ENCODE peak calls at places on chromosomes 11 and 22, in ten cellular contexts. U is left lung; N is heart left ventricle; V is cardiac muscle cell; X is CD8-positive, alpha-beta memory T cell; B is SK-N-SH; Y is colonic mucosa; P is stomach; D is left ventricle myocardium inferior; A is CD4-positive, alpha-beta memory T cell. G is an unnamed sample. For H3K36me3, the result is how much of the 10 kb centered on the place peaks cover.

GRCh38 chr11:123594188-123594901 is 60.1 kb downstream of the SCN3B start:
- DNase-seq in U (no peak), N (no peak), V (peak), X (no peak), B (no peak), Y (no peak), P (no peak), D (no peak), A (no peak), G (no peak)

GRCh38 chr11:29780756-29781155 is 236.1 kb downstream of the KCNA4 start:
- DNase-seq in U (peak), N (peak), V (no peak), X (no peak), B (no peak), Y (no peak), P (no peak), D (peak), A (no peak), G (no peak)

GRCh38 chr22:42353883-42354727 is 78.1 kb downstream of the NFAM1 start:
- DNase-seq in U (no peak), N (no peak), V (peak), X (no peak), B (peak), Y (no peak), P (no peak), D (no peak), A (no peak), G (no peak)

GRCh38 chr22:35413624-35414023 is 13.7 kb downstream of the MCM5 start:
- DNase-seq in U (no peak), N (no peak), V (no peak), X (no peak), B (no peak), Y (no peak), P (no peak), D (no peak), A (no peak), G (no peak)

GRCh38 chr22:46353483-46354105 is 18.1 kb downstream of the TRMU start:
- DNase-seq in U (peak), N (no peak), V (no peak), X (no peak), B (no peak), Y (no peak), P (peak), D (no peak), A (no peak), G (no peak)

GRCh38 chr22:24429411-24430365 is 2.3 kb downstream of the ADORA2A start:
- DNase-seq in U (peak), N (peak), V (no peak), X (peak), B (peak), Y (no peak), P (peak), D (peak), A (peak), G (peak)

GRCh38 chr11:69683764-69684333 is 8.7 kb upstream of the LTO1 start:
- DNase-seq in U (no peak), N (no peak), V (peak), X (no peak), B (no peak), Y (no peak), P (peak), D (no peak), A (no peak), G (no peak)

GRCh38 chr11:118374729-118375128 is 15.3 kb downstream of the UBE4A start:
- DNase-seq in U (no peak), N (no peak), V (peak), X (no peak), B (no peak), Y (no peak), P (no peak), D (no peak), A (no peak), G (no peak)

GRCh38 chr11:123429851-123430735 is at the start of gene GRAMD1B:
- DNase-seq in U (peak), N (peak), V (peak), X (peak), B (peak), Y (peak), P (peak), D (peak), A (peak), G (peak)

GRCh38 chr22:17912942-17913704 is 111.2 kb downstream of the MICAL3 start:
- DNase-seq in U (no peak), N (no peak), V (no peak), X (no peak), B (no peak), Y (no peak), P (no peak), D (no peak), A (no peak), G (no peak)

GRCh38 chr11:116687458-116688201 is 85.2 kb downstream of the BUD13 start:
- DNase-seq in U (no peak), N (no peak), V (no peak), X (no peak), B (peak), Y (no peak), P (no peak), D (no peak), A (no peak), G (no peak)

GRCh38 chr11:72598901-72599300 is 75.3 kb downstream of the PDE2A start:
- DNase-seq in U (peak), N (peak), V (peak), X (no peak), B (peak), Y (peak), P (peak), D (peak), A (no peak), G (no peak)

GRCh38 chr11:133947298-133947905 is 9.4 kb downstream of the IGSF9B start:
- DNase-seq in U (peak), N (peak), V (peak), X (peak), B (peak), Y (no peak), P (no peak), D (peak), A (peak), G (no peak)

GRCh38 chr11:41102471-41102870 is 357.0 kb downstream of the LRRC4C start:
- DNase-seq in U (no peak), N (no peak), V (no peak), X (no peak), B (no peak), Y (no peak), P (no peak), D (no peak), A (no peak), G (no peak)

GRCh38 chr11:27613670-27613950 is 86.6 kb downstream of the BDNF start:
- DNase-seq in U (no peak), N (no peak), V (peak), X (no peak), B (no peak), Y (no peak), P (no peak), D (no peak), A (no peak), G (no peak)

GRCh38 chr11:43866520-43866919 is 14.1 kb upstream of the ALKBH3 start:
- DNase-seq in U (no peak), N (no peak), V (peak), X (no peak), B (no peak), Y (no peak), P (no peak), D (no peak), A (no peak), G (no peak)

GRCh38 chr22:38504731-38505594 is 1.1 kb downstream of the DDX17 start:
- DNase-seq in U (peak), N (peak), V (peak), X (peak), B (peak), Y (peak), P (peak), D (peak), A (peak), G (peak)

GRCh38 chr22:23772315-23773246 is at the start of gene MMP11:
- DNase-seq in U (peak), N (peak), V (peak), X (peak), B (peak), Y (peak), P (peak), D (peak), A (peak), G (peak)

GRCh38 chr22:27962268-27963191 is 43.5 kb upstream of the PITPNB start:
- DNase-seq in U (no peak), N (no peak), V (peak), X (no peak), B (no peak), Y (no peak), P (no peak), D (no peak), A (no peak), G (no peak)

GRCh38 chr22:49934144-49934890 is 15.9 kb downstream of the CRELD2 start:
- DNase-seq in U (peak), N (peak), V (no peak), X (peak), B (peak), Y (peak), P (peak), D (peak), A (peak), G (peak)

DNA sequence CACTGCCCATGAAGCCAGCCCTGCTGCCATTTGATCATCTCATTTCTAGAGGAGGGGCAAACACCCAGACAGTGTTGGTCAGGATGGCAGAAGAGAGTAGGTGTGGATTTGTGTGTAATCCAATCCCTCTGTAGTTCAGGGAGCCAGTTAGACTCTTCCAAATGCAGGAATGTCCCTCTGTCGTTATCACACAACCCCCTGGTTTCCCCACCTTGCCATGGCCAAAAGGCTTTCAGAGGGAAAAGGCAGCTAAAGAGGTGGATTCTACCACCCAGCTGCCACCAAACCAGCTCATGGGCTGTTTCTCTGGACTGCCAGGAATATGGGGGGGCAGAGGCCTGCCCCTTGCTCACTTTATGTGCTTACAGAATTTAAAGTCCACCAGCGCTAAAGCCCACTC is 18.0 kb downstream of the TSKU start:
- DNase-seq in U (no peak), N (no peak), V (no peak), X (no peak), B (no peak), Y (no peak), P (no peak), D (no peak), A (no peak), G (no peak)
- H3K36me3 ChIP-seq in U (under half), N (under half), V (under half), X (under half), B (under half), Y (under half), P (under half), D (under half), A (under half), G (under half)

GRCh38 chr11:10657308-10658271 is 36.0 kb downstream of the IRAG1 start:
- DNase-seq in U (no peak), N (no peak), V (peak), X (no peak), B (no peak), Y (no peak), P (no peak), D (no peak), A (no peak), G (no peak)

GRCh38 chr11:10654211-10655150 is 39.1 kb downstream of the IRAG1 start:
- DNase-seq in U (no peak), N (no peak), V (peak), X (no peak), B (peak), Y (no peak), P (no peak), D (no peak), A (peak), G (no peak)

GRCh38 chr11:10653242-10653641 is 40.3 kb downstream of the IRAG1 start:
- DNase-seq in U (no peak), N (no peak), V (no peak), X (no peak), B (no peak), Y (no peak), P (no peak), D (no peak), A (no peak), G (no peak)

GRCh38 chr11:10655931-10656576 is 37.5 kb downstream of the IRAG1 start:
- DNase-seq in U (no peak), N (no peak), V (no peak), X (no peak), B (no peak), Y (no peak), P (no peak), D (no peak), A (no peak), G (no peak)

DNA sequence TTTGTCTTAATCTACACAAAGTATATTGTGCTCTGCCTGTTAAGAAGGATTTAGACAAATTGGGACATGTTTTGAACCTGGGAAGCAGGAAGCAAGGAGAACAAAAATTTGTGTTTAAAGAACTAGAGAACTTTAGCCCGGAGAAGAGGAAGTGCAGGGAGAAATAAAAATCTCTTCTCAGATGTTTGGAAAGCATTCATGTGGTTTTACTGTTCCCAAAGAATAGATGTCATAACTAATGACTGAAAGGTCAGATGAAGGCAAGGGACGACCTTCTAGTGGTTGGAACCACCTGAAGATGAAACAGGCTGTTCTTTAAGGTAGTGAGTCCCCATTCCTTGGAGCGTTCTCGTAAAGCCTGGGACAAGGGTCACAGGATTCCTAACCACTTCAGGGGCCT is 38.3 kb downstream of the IRAG1 start:
- DNase-seq in U (no peak), N (no peak), V (no peak), X (no peak), B (no peak), Y (no peak), P (no peak), D (no peak), A (no peak), G (no peak)
- H3K4me3 ChIP-seq in U (no peak), N (no peak), V (no peak), X (no peak), B (no peak), Y (no peak), P (no peak), D (no peak), A (no peak), G (no peak)

DNA sequence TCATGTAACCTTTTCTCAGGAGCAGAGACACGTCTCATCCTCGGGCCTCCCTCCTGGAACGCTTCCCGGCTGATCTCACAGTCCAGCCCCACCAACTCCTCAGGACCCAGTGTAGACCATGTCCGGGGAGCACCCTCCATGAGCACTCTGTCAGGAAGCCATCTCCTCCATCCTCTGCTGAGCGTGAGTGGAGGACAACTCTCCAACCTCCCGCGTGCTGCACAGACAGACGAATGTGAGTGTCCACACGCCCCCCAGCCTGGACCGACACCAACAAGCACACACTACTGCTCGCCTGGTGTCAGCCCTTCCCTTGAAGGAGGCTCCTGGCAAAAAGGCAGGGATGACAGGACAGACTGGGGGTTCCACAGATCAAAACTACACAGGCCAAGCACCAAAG is 86.6 kb downstream of the SHANK2 start:
- DNase-seq in U (no peak), N (no peak), V (no peak), X (no peak), B (no peak), Y (no peak), P (no peak), D (no peak), A (no peak), G (no peak)
- H3K27ac ChIP-seq in U (no peak), N (no peak), V (no peak), X (no peak), B (no peak), Y (no peak), P (no peak), D (no peak), A (no peak), G (no peak)

DNA sequence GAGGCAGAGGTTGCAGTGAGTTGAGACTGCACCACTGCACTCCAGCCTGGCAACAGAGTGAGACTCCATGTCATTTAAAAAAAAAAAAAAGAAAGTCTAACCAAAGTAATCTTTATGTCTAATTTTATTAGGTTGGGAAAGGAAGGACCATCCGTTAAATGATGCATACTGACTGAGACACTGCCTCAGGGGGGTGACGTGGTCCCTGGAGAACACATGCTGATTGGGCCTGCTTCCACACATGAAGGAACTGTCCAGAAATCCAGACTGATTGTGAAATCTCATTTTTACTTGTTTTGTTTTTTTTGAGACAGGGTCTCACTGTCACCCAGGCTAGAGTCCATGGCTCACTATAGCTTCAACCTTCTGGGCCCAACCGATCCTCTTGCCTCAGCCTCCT is 5.5 kb downstream of the SF3A1 start:
- DNase-seq in U (no peak), N (no peak), V (no peak), X (no peak), B (no peak), Y (no peak), P (no peak), D (no peak), A (no peak), G (no peak)
- H3K36me3 ChIP-seq in U (half or more), N (half or more), V (under half), X (under half), B (half or more), Y (under half), P (under half), D (half or more), A (under half), G (half or more)

GRCh38 chr11:96254854-96255253 is 88.1 kb downstream of the MAML2 start:
- DNase-seq in U (peak), N (no peak), V (no peak), X (no peak), B (no peak), Y (no peak), P (no peak), D (no peak), A (no peak), G (no peak)

GRCh38 chr11:96257036-96257435 is 86.0 kb downstream of the MAML2 start:
- DNase-seq in U (no peak), N (no peak), V (no peak), X (no peak), B (no peak), Y (no peak), P (no peak), D (no peak), A (no peak), G (no peak)

GRCh38 chr11:96256604-96257003 is 86.4 kb downstream of the MAML2 start:
- DNase-seq in U (no peak), N (no peak), V (no peak), X (no peak), B (no peak), Y (no peak), P (no peak), D (no peak), A (no peak), G (no peak)

GRCh38 chr11:96256213-96256580 is 86.8 kb downstream of the MAML2 start:
- DNase-seq in U (no peak), N (no peak), V (no peak), X (no peak), B (no peak), Y (no peak), P (no peak), D (no peak), A (no peak), G (no peak)

DNA sequence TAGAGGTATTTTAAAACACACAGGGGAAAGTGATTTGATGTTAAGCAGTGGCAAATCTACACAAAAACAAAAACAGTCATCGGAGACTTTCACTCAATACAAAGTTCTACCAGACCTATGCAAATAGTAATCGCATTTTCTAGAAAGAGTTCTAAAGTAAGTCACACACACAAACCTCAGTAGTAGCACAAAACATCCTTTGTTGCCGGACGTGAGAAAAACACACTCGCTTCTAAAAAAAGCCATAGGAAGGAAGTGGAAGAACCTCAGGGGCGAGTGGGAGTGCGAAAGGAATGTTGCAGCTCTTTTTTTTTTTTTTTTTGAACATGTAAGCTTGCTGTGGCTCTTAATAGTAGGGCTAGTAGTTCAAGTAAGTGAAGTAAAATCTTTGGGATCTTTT is 88.9 kb downstream of the MAML2 start:
- DNase-seq in U (no peak), N (peak), V (peak), X (peak), B (no peak), Y (no peak), P (no peak), D (no peak), A (peak), G (no peak)
- H3K4me3 ChIP-seq in U (no peak), N (no peak), V (peak), X (peak), B (no peak), Y (no peak), P (no peak), D (peak), A (peak), G (peak)

GRCh38 chr11:96222102-96222501 is 120.9 kb downstream of the MAML2 start:
- DNase-seq in U (no peak), N (no peak), V (no peak), X (no peak), B (no peak), Y (no peak), P (no peak), D (no peak), A (no peak), G (no peak)
- H3K27ac ChIP-seq in U (no peak), N (peak), V (peak), X (no peak), B (no peak), Y (no peak), P (no peak), D (no peak), A (peak), G (no peak)

GRCh38 chr11:102438311-102439062 is 14.1 kb downstream of the TMEM123 start:
- DNase-seq in U (peak), N (no peak), V (no peak), X (peak), B (no peak), Y (no peak), P (peak), D (no peak), A (no peak), G (peak)

GRCh38 chr11:102435688-102436087 is 16.9 kb downstream of the TMEM123 start:
- DNase-seq in U (no peak), N (no peak), V (no peak), X (no peak), B (no peak), Y (no peak), P (no peak), D (no peak), A (no peak), G (no peak)

GRCh38 chr11:102437026-102437425 is 15.5 kb downstream of the TMEM123 start:
- DNase-seq in U (no peak), N (no peak), V (peak), X (no peak), B (no peak), Y (no peak), P (no peak), D (no peak), A (no peak), G (no peak)

GRCh38 chr11:102436546-102436945 is 16.0 kb downstream of the TMEM123 start:
- DNase-seq in U (no peak), N (no peak), V (peak), X (no peak), B (no peak), Y (no peak), P (no peak), D (no peak), A (no peak), G (no peak)

GRCh38 chr11:102437727-102438126 is 14.8 kb downstream of the TMEM123 start:
- DNase-seq in U (no peak), N (no peak), V (no peak), X (no peak), B (no peak), Y (no peak), P (no peak), D (no peak), A (no peak), G (no peak)
- H3K36me3 ChIP-seq in U (under half), N (under half), V (under half), X (under half), B (under half), Y (under half), P (under half), D (under half), A (under half), G (under half)

GRCh38 chr11:61157743-61158142 is 3.5 kb downstream of the VPS37C start:
- DNase-seq in U (no peak), N (no peak), V (no peak), X (no peak), B (no peak), Y (no peak), P (no peak), D (no peak), A (no peak), G (no peak)

GRCh38 chr11:61161190-61162091 is at the start of gene VPS37C:
- DNase-seq in U (peak), N (peak), V (peak), X (peak), B (peak), Y (peak), P (peak), D (peak), A (peak), G (peak)

GRCh38 chr11:61162092-61162935 is 1.1 kb upstream of the VPS37C start:
- DNase-seq in U (no peak), N (no peak), V (peak), X (no peak), B (peak), Y (no peak), P (peak), D (no peak), A (peak), G (no peak)

GRCh38 chr11:61160487-61161189 is 588 bp downstream of the VPS37C start:
- DNase-seq in U (no peak), N (no peak), V (no peak), X (no peak), B (no peak), Y (no peak), P (peak), D (no peak), A (no peak), G (no peak)

GRCh38 chr11:61158691-61159381 is 2.4 kb downstream of the VPS37C start:
- DNase-seq in U (no peak), N (no peak), V (peak), X (no peak), B (no peak), Y (peak), P (no peak), D (no peak), A (no peak), G (no peak)
- H3K4me3 ChIP-seq in U (no peak), N (no peak), V (no peak), X (no peak), B (no peak), Y (no peak), P (no peak), D (no peak), A (no peak), G (no peak)